ENCODE peak calls at places on chromosomes 1 and 21, in seven cellular contexts. One of them, this sample, is unnamed. For H3K36me3, the result is how much of the 10 kb centered on the place peaks cover.

GRCh38 chr1:205669341-205670142 is 10.8 kb downstream of the SLC45A3 start:
- DNase-seq in spleen: peak
- DNase-seq in heart left ventricle: no peak
- DNase-seq in K562: no peak
- DNase-seq in ovary: no peak
- DNase-seq in HCT116: no peak
- DNase-seq in IMR-90: no peak
- DNase-seq in this sample: no peak

GRCh38 chr1:109248797-109249629 is at the start of gene CELSR2:
- DNase-seq in spleen: peak
- DNase-seq in heart left ventricle: peak
- DNase-seq in K562: peak
- DNase-seq in ovary: no peak
- DNase-seq in HCT116: peak
- DNase-seq in IMR-90: peak
- DNase-seq in this sample: peak

GRCh38 chr1:15939181-15940109 is 36.5 kb downstream of the ZBTB17 start:
- DNase-seq in spleen: no peak
- DNase-seq in heart left ventricle: no peak
- DNase-seq in K562: no peak
- DNase-seq in ovary: peak
- DNase-seq in HCT116: no peak
- DNase-seq in IMR-90: peak
- DNase-seq in this sample: peak

GRCh38 chr1:93710949-93711591 is 29.4 kb upstream of the BCAR3 start:
- DNase-seq in spleen: no peak
- DNase-seq in heart left ventricle: no peak
- DNase-seq in K562: peak
- DNase-seq in ovary: no peak
- DNase-seq in HCT116: no peak
- DNase-seq in IMR-90: no peak
- DNase-seq in this sample: no peak

GRCh38 chr1:244817415-244817894 is 18.0 kb upstream of the COX20 start:
- DNase-seq in spleen: no peak
- DNase-seq in heart left ventricle: no peak
- DNase-seq in K562: no peak
- DNase-seq in ovary: no peak
- DNase-seq in HCT116: no peak
- DNase-seq in IMR-90: no peak
- DNase-seq in this sample: no peak

GRCh38 chr1:38154089-38154470 is 107.5 kb upstream of the POU3F1 start:
- DNase-seq in spleen: no peak
- DNase-seq in heart left ventricle: no peak
- DNase-seq in K562: no peak
- DNase-seq in ovary: no peak
- DNase-seq in HCT116: no peak
- DNase-seq in IMR-90: no peak
- DNase-seq in this sample: no peak

GRCh38 chr1:21175670-21176581 is 771 bp downstream of the EIF4G3 start:
- DNase-seq in spleen: peak
- DNase-seq in heart left ventricle: peak
- DNase-seq in K562: peak
- DNase-seq in ovary: peak
- DNase-seq in HCT116: no peak
- DNase-seq in IMR-90: no peak
- DNase-seq in this sample: peak

GRCh38 chr1:5818755-5819154 is 173.5 kb downstream of the NPHP4 start:
- DNase-seq in spleen: peak
- DNase-seq in heart left ventricle: no peak
- DNase-seq in K562: no peak
- DNase-seq in ovary: no peak
- DNase-seq in HCT116: no peak
- DNase-seq in IMR-90: no peak
- DNase-seq in this sample: no peak

GRCh38 chr1:53278294-53278693 is 40.0 kb upstream of the MAGOH start:
- DNase-seq in spleen: peak
- DNase-seq in heart left ventricle: peak
- DNase-seq in K562: peak
- DNase-seq in ovary: peak
- DNase-seq in HCT116: no peak
- DNase-seq in IMR-90: peak
- DNase-seq in this sample: peak

GRCh38 chr1:43530483-43531452 is at the start of gene PTPRF:
- DNase-seq in spleen: peak
- DNase-seq in heart left ventricle: peak
- DNase-seq in K562: peak
- DNase-seq in ovary: peak
- DNase-seq in HCT116: no peak
- DNase-seq in IMR-90: peak
- DNase-seq in this sample: peak

GRCh38 chr1:6596886-6597776 is 5.5 kb downstream of the KLHL21 start:
- DNase-seq in spleen: no peak
- DNase-seq in heart left ventricle: no peak
- DNase-seq in K562: no peak
- DNase-seq in ovary: no peak
- DNase-seq in HCT116: no peak
- DNase-seq in IMR-90: no peak
- DNase-seq in this sample: no peak

GRCh38 chr1:72117621-72118020 is 164.7 kb downstream of the NEGR1 start:
- DNase-seq in spleen: no peak
- DNase-seq in heart left ventricle: no peak
- DNase-seq in K562: no peak
- DNase-seq in ovary: no peak
- DNase-seq in HCT116: no peak
- DNase-seq in IMR-90: no peak
- DNase-seq in this sample: no peak

GRCh38 chr1:154951901-154952657 is 3.8 kb downstream of the PBXIP1 start:
- DNase-seq in spleen: peak
- DNase-seq in heart left ventricle: no peak
- DNase-seq in K562: no peak
- DNase-seq in ovary: peak
- DNase-seq in HCT116: no peak
- DNase-seq in IMR-90: no peak
- DNase-seq in this sample: no peak

GRCh38 chr1:202858306-202858705 is 30.6 kb downstream of the RABIF start:
- DNase-seq in spleen: no peak
- DNase-seq in heart left ventricle: peak
- DNase-seq in K562: no peak
- DNase-seq in ovary: peak
- DNase-seq in HCT116: no peak
- DNase-seq in IMR-90: peak
- DNase-seq in this sample: peak

GRCh38 chr21:29343517-29343916 is 44.8 kb downstream of the BACH1 start:
- DNase-seq in spleen: no peak
- DNase-seq in heart left ventricle: no peak
- DNase-seq in K562: no peak
- DNase-seq in ovary: no peak
- DNase-seq in HCT116: no peak
- DNase-seq in IMR-90: peak
- DNase-seq in this sample: no peak

DNA sequence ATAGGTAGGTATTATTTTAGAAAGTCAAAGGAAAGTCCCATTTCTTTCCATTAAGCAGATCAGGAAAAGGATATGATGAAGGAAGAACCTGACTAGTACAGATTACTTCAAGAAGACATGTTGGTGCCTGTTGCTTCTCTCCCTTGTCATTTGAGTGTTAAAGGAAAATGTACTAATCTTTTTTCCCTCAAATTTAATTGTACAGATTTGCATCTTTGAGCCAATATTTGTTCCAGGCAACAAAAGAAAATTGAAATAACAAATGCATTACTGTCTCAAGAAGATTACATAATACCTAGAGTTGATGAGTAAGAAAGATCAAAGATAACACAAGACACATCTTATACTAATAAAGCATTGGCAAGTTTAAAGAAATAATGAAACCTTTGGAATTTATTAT is 566.9 kb upstream of the ZP4 start:
- DNase-seq in spleen: no peak
- DNase-seq in heart left ventricle: no peak
- DNase-seq in K562: no peak
- DNase-seq in ovary: no peak
- DNase-seq in HCT116: no peak
- DNase-seq in IMR-90: no peak
- DNase-seq in this sample: no peak
- TF ChIP-seq POLR2A in spleen: no peak
- TF ChIP-seq POLR2A in heart left ventricle: no peak
- TF ChIP-seq POLR2A in K562: no peak
- TF ChIP-seq POLR2A in ovary: no peak
- TF ChIP-seq POLR2A in HCT116: no peak
- TF ChIP-seq POLR2A in IMR-90: no peak
- TF ChIP-seq POLR2A in this sample: no peak

DNA sequence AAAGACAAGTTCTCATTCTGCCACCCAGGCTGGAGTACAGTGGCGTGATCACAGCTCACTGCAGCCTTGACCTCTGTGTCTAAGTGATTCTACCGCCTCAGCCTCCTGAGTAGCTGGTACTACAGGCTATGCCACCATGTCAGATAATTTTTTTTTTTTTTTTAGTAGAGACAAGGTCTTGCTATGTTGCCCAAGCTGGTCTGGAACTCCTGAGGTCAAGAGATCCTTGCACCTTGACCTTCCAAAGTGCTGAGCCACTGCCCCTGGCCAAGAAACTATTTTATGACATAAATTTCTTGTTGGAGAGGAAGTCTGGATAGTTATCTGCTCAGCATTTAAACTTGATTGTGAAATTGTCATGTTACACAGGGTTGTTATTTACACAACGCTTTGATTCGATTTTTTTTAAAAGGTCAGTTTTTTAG is 2.1 kb downstream of the SCCPDH start:
- DNase-seq in spleen: no peak
- DNase-seq in heart left ventricle: no peak
- DNase-seq in K562: peak
- DNase-seq in ovary: no peak
- DNase-seq in HCT116: no peak
- DNase-seq in IMR-90: no peak
- DNase-seq in this sample: no peak
- H3K36me3 ChIP-seq in spleen: under half
- H3K36me3 ChIP-seq in heart left ventricle: under half
- H3K36me3 ChIP-seq in K562: under half
- H3K36me3 ChIP-seq in ovary: under half
- H3K36me3 ChIP-seq in HCT116: under half
- H3K36me3 ChIP-seq in IMR-90: under half
- H3K36me3 ChIP-seq in this sample: under half

GRCh38 chr1:153805042-153805745 is 30.0 kb downstream of the SLC27A3 start:
- DNase-seq in spleen: peak
- DNase-seq in heart left ventricle: peak
- DNase-seq in K562: peak
- DNase-seq in ovary: no peak
- DNase-seq in HCT116: peak
- DNase-seq in IMR-90: peak
- DNase-seq in this sample: no peak
- TF ChIP-seq POLR2A in spleen: no peak
- TF ChIP-seq POLR2A in heart left ventricle: no peak
- TF ChIP-seq POLR2A in K562: no peak
- TF ChIP-seq POLR2A in ovary: no peak
- TF ChIP-seq POLR2A in HCT116: no peak
- TF ChIP-seq POLR2A in IMR-90: no peak
- TF ChIP-seq POLR2A in this sample: no peak

GRCh38 chr1:204407314-204407971 is 4.2 kb downstream of the PPP1R15B start:
- DNase-seq in spleen: no peak
- DNase-seq in heart left ventricle: no peak
- DNase-seq in K562: no peak
- DNase-seq in ovary: no peak
- DNase-seq in HCT116: no peak
- DNase-seq in IMR-90: no peak
- DNase-seq in this sample: no peak

GRCh38 chr1:204409878-204410763 is 1.5 kb downstream of the PPP1R15B start:
- DNase-seq in spleen: no peak
- DNase-seq in heart left ventricle: no peak
- DNase-seq in K562: peak
- DNase-seq in ovary: no peak
- DNase-seq in HCT116: no peak
- DNase-seq in IMR-90: no peak
- DNase-seq in this sample: no peak

GRCh38 chr1:204408074-204408507 is 3.5 kb downstream of the PPP1R15B start:
- DNase-seq in spleen: no peak
- DNase-seq in heart left ventricle: peak
- DNase-seq in K562: peak
- DNase-seq in ovary: peak
- DNase-seq in HCT116: no peak
- DNase-seq in IMR-90: peak
- DNase-seq in this sample: peak

GRCh38 chr1:204409111-204409510 is 2.5 kb downstream of the PPP1R15B start:
- DNase-seq in spleen: no peak
- DNase-seq in heart left ventricle: no peak
- DNase-seq in K562: peak
- DNase-seq in ovary: no peak
- DNase-seq in HCT116: no peak
- DNase-seq in IMR-90: no peak
- DNase-seq in this sample: no peak

GRCh38 chr1:204408602-204409001 is 3.0 kb downstream of the PPP1R15B start:
- DNase-seq in spleen: no peak
- DNase-seq in heart left ventricle: no peak
- DNase-seq in K562: no peak
- DNase-seq in ovary: no peak
- DNase-seq in HCT116: no peak
- DNase-seq in IMR-90: no peak
- DNase-seq in this sample: no peak
- H3K36me3 ChIP-seq in spleen: under half
- H3K36me3 ChIP-seq in heart left ventricle: under half
- H3K36me3 ChIP-seq in K562: half or more
- H3K36me3 ChIP-seq in ovary: under half
- H3K36me3 ChIP-seq in HCT116: under half
- H3K36me3 ChIP-seq in IMR-90: under half
- H3K36me3 ChIP-seq in this sample: under half

GRCh38 chr1:156592910-156593732 is 1.5 kb downstream of the NAXE start:
- DNase-seq in spleen: no peak
- DNase-seq in heart left ventricle: no peak
- DNase-seq in K562: no peak
- DNase-seq in ovary: no peak
- DNase-seq in HCT116: no peak
- DNase-seq in IMR-90: no peak
- DNase-seq in this sample: no peak

GRCh38 chr1:156590326-156591180 is 1.0 kb upstream of the NAXE start:
- DNase-seq in spleen: no peak
- DNase-seq in heart left ventricle: no peak
- DNase-seq in K562: no peak
- DNase-seq in ovary: no peak
- DNase-seq in HCT116: no peak
- DNase-seq in IMR-90: no peak
- DNase-seq in this sample: no peak

GRCh38 chr1:156591432-156592157 is at the start of gene NAXE:
- DNase-seq in spleen: peak
- DNase-seq in heart left ventricle: peak
- DNase-seq in K562: peak
- DNase-seq in ovary: peak
- DNase-seq in HCT116: no peak
- DNase-seq in IMR-90: peak
- DNase-seq in this sample: peak

GRCh38 chr1:156591181-156591431 is 470 bp upstream of the NAXE start:
- DNase-seq in spleen: no peak
- DNase-seq in heart left ventricle: no peak
- DNase-seq in K562: no peak
- DNase-seq in ovary: no peak
- DNase-seq in HCT116: no peak
- DNase-seq in IMR-90: no peak
- DNase-seq in this sample: no peak

GRCh38 chr1:156592158-156592909 is 758 bp downstream of the NAXE start:
- DNase-seq in spleen: no peak
- DNase-seq in heart left ventricle: no peak
- DNase-seq in K562: peak
- DNase-seq in ovary: no peak
- DNase-seq in HCT116: no peak
- DNase-seq in IMR-90: no peak
- DNase-seq in this sample: no peak
- TF ChIP-seq POLR2A in spleen: no peak
- TF ChIP-seq POLR2A in heart left ventricle: no peak
- TF ChIP-seq POLR2A in K562: peak
- TF ChIP-seq POLR2A in ovary: no peak
- TF ChIP-seq POLR2A in HCT116: no peak
- TF ChIP-seq POLR2A in IMR-90: no peak
- TF ChIP-seq POLR2A in this sample: no peak

GRCh38 chr21:43794311-43794710 is 4.9 kb downstream of the RRP1 start:
- DNase-seq in spleen: peak
- DNase-seq in heart left ventricle: no peak
- DNase-seq in K562: no peak
- DNase-seq in ovary: no peak
- DNase-seq in HCT116: no peak
- DNase-seq in IMR-90: no peak
- DNase-seq in this sample: no peak
- H3K36me3 ChIP-seq in spleen: half or more
- H3K36me3 ChIP-seq in heart left ventricle: half or more
- H3K36me3 ChIP-seq in K562: half or more
- H3K36me3 ChIP-seq in ovary: under half
- H3K36me3 ChIP-seq in HCT116: half or more
- H3K36me3 ChIP-seq in IMR-90: half or more
- H3K36me3 ChIP-seq in this sample: half or more

This sample was measured in sigmoid colon.